ENCODE peak calls at places on chromosomes 2 and 18, in six cellular contexts. One of them, this sample, is unnamed.

GRCh38 chr2:58633576-58634365 is 392.6 kb upstream of the FANCL start:
- DNase-seq in D341Med: no peak
- DNase-seq in pancreas: no peak
- DNase-seq in CD8-positive, alpha-beta memory T cell: no peak
- DNase-seq in endodermal cell: no peak
- DNase-seq in tibial artery: no peak
- DNase-seq in this sample: no peak

GRCh38 chr18:50816767-50817166 is 3.0 kb downstream of the MRO start:
- DNase-seq in pancreas: no peak
- DNase-seq in D341Med: no peak
- DNase-seq in endodermal cell: no peak
- DNase-seq in tibial artery: no peak
- DNase-seq in CD8-positive, alpha-beta memory T cell: no peak
- DNase-seq in this sample: no peak

GRCh38 chr2:23363831-23364230 is 21.1 kb upstream of the KLHL29 start:
- DNase-seq in endodermal cell: peak; percentile 37
- DNase-seq in pancreas: no peak
- DNase-seq in tibial artery: no peak
- DNase-seq in CD8-positive, alpha-beta memory T cell: no peak
- DNase-seq in D341Med: no peak
- DNase-seq in this sample: no peak

GRCh38 chr2:164430166-164430783 is 191.0 kb downstream of the GRB14 start:
- DNase-seq in tibial artery: peak; percentile 25
- DNase-seq in pancreas: no peak
- DNase-seq in D341Med: peak; percentile 43
- DNase-seq in CD8-positive, alpha-beta memory T cell: no peak
- DNase-seq in endodermal cell: peak; percentile 78
- DNase-seq in this sample: no peak

GRCh38 chr18:2147424-2147823 is 423.9 kb downstream of the METTL4 start:
- DNase-seq in D341Med: no peak
- DNase-seq in pancreas: no peak
- DNase-seq in CD8-positive, alpha-beta memory T cell: no peak
- DNase-seq in tibial artery: no peak
- DNase-seq in endodermal cell: no peak
- DNase-seq in this sample: no peak

GRCh38 chr2:13052547-13052946 is 335.8 kb downstream of the TRIB2 start:
- DNase-seq in D341Med: no peak
- DNase-seq in pancreas: no peak
- DNase-seq in endodermal cell: no peak
- DNase-seq in tibial artery: no peak
- DNase-seq in CD8-positive, alpha-beta memory T cell: no peak
- DNase-seq in this sample: no peak

GRCh38 chr2:161032635-161033034 is 127.6 kb upstream of the TANK start:
- DNase-seq in pancreas: no peak
- DNase-seq in CD8-positive, alpha-beta memory T cell: no peak
- DNase-seq in endodermal cell: no peak
- DNase-seq in tibial artery: no peak
- DNase-seq in D341Med: no peak
- DNase-seq in this sample: no peak

GRCh38 chr2:210540471-210541257 is 15.7 kb upstream of the CPS1 start:
- DNase-seq in D341Med: no peak
- DNase-seq in pancreas: no peak
- DNase-seq in tibial artery: no peak
- DNase-seq in CD8-positive, alpha-beta memory T cell: no peak
- DNase-seq in endodermal cell: no peak
- DNase-seq in this sample: no peak

GRCh38 chr2:31235504-31235902 is 1.6 kb downstream of the EHD3 start:
- DNase-seq in pancreas: no peak
- DNase-seq in endodermal cell: no peak
- DNase-seq in CD8-positive, alpha-beta memory T cell: no peak
- DNase-seq in D341Med: no peak
- DNase-seq in tibial artery: no peak
- DNase-seq in this sample: no peak

GRCh38 chr2:199455533-199456382 is 2.0 kb downstream of the SATB2 start:
- DNase-seq in D341Med: peak; percentile 52
- DNase-seq in tibial artery: no peak
- DNase-seq in CD8-positive, alpha-beta memory T cell: no peak
- DNase-seq in endodermal cell: peak; percentile 93
- DNase-seq in pancreas: peak; percentile 83
- DNase-seq in this sample: no peak

GRCh38 chr2:85779641-85780315 is 26.0 kb downstream of the ATOH8 start:
- DNase-seq in CD8-positive, alpha-beta memory T cell: no peak
- DNase-seq in D341Med: no peak
- DNase-seq in endodermal cell: no peak
- DNase-seq in tibial artery: no peak
- DNase-seq in pancreas: peak; percentile 54
- DNase-seq in this sample: no peak

GRCh38 chr2:20304411-20304810 is 46.2 kb downstream of the PUM2 start:
- DNase-seq in D341Med: no peak
- DNase-seq in pancreas: no peak
- DNase-seq in tibial artery: no peak
- DNase-seq in CD8-positive, alpha-beta memory T cell: no peak
- DNase-seq in endodermal cell: no peak
- DNase-seq in this sample: no peak

GRCh38 chr18:48605408-48605845 is 66.6 kb downstream of the CTIF start:
- DNase-seq in pancreas: no peak
- DNase-seq in D341Med: peak; percentile 83
- DNase-seq in tibial artery: no peak
- DNase-seq in CD8-positive, alpha-beta memory T cell: no peak
- DNase-seq in endodermal cell: peak; percentile 95
- DNase-seq in this sample: no peak

GRCh38 chr2:159030674-159031380 is 62.4 kb downstream of the TANC1 start:
- DNase-seq in D341Med: no peak
- DNase-seq in endodermal cell: peak; percentile 89
- DNase-seq in CD8-positive, alpha-beta memory T cell: no peak
- DNase-seq in tibial artery: peak; percentile 32
- DNase-seq in pancreas: no peak
- DNase-seq in this sample: no peak

GRCh38 chr18:75173758-75174157 is 35.2 kb downstream of the PTGR3 start:
- DNase-seq in endodermal cell: peak; percentile 32
- DNase-seq in D341Med: no peak
- DNase-seq in CD8-positive, alpha-beta memory T cell: no peak
- DNase-seq in tibial artery: no peak
- DNase-seq in pancreas: no peak
- DNase-seq in this sample: no peak

GRCh38 chr18:10300739-10301138 is 153.7 kb upstream of the APCDD1 start:
- DNase-seq in tibial artery: no peak
- DNase-seq in CD8-positive, alpha-beta memory T cell: no peak
- DNase-seq in endodermal cell: no peak
- DNase-seq in D341Med: no peak
- DNase-seq in pancreas: no peak
- DNase-seq in this sample: no peak

GRCh38 chr2:188979730-188980123 is 5.6 kb downstream of the COL3A1 start:
- DNase-seq in pancreas: no peak
- DNase-seq in endodermal cell: no peak
- DNase-seq in CD8-positive, alpha-beta memory T cell: no peak
- DNase-seq in tibial artery: no peak
- DNase-seq in D341Med: no peak
- DNase-seq in this sample: no peak

GRCh38 chr2:70518557-70518956 is 35.1 kb downstream of the TGFA start:
- DNase-seq in tibial artery: no peak
- DNase-seq in pancreas: no peak
- DNase-seq in D341Med: no peak
- DNase-seq in CD8-positive, alpha-beta memory T cell: no peak
- DNase-seq in endodermal cell: no peak
- DNase-seq in this sample: no peak

GRCh38 chr2:159942149-159942548 is 120.3 kb downstream of the PLA2R1 start:
- DNase-seq in pancreas: no peak
- DNase-seq in tibial artery: no peak
- DNase-seq in CD8-positive, alpha-beta memory T cell: no peak
- DNase-seq in endodermal cell: no peak
- DNase-seq in D341Med: no peak
- DNase-seq in this sample: no peak

GRCh38 chr2:234427081-234428058 is 69.5 kb downstream of the ARL4C start:
- DNase-seq in endodermal cell: peak; percentile 87
- DNase-seq in CD8-positive, alpha-beta memory T cell: no peak
- DNase-seq in D341Med: no peak
- DNase-seq in pancreas: no peak
- DNase-seq in tibial artery: no peak
- DNase-seq in this sample: no peak

This sample was measured in effector memory CD4-positive, alpha-beta T cell.